ENCODE peak calls at places on chromosomes 11 and 22, in ten cellular contexts. E, W, C, V, G, X, T, O, S and Z are unnamed samples.

GRCh38 chr11:289145-289705 is 299 bp downstream of the PGGHG start:
- DNase-seq in E (no peak), W (no peak), C (no peak), V (no peak), G (no peak), X (no peak), T (no peak), O (no peak), S (no peak), Z (no peak)

GRCh38 chr11:115146425-115146824 is 357.8 kb downstream of the CADM1 start:
- DNase-seq in E (no peak), W (no peak), C (no peak), V (no peak), G (peak), X (no peak), T (no peak), O (no peak), S (no peak), Z (no peak)

GRCh38 chr22:44459041-44459440 is 39.0 kb downstream of the RTL6 start:
- DNase-seq in E (no peak), W (no peak), C (no peak), V (no peak), G (peak), X (no peak), T (no peak), O (no peak), S (no peak), Z (no peak)

GRCh38 chr22:42862045-42862734 is 5.1 kb upstream of the ARFGAP3 start:
- DNase-seq in E (no peak), W (peak), C (no peak), V (no peak), G (no peak), X (no peak), T (peak), O (no peak), S (peak), Z (peak)

GRCh38 chr11:128621491-128622136 is 34.3 kb upstream of the ETS1 start:
- DNase-seq in E (no peak), W (peak), C (peak), V (no peak), G (no peak), X (no peak), T (peak), O (no peak), S (peak), Z (peak)

GRCh38 chr11:77064648-77065217 is 2.0 kb upstream of the CAPN5 start:
- DNase-seq in E (no peak), W (no peak), C (no peak), V (no peak), G (no peak), X (no peak), T (no peak), O (no peak), S (no peak), Z (no peak)

GRCh38 chr11:81700061-81700460 is 1033.6 kb downstream of the FAM181B start:
- DNase-seq in E (no peak), W (no peak), C (no peak), V (no peak), G (no peak), X (no peak), T (no peak), O (no peak), S (no peak), Z (no peak)

GRCh38 chr11:2387266-2387982 is 10.3 kb downstream of the CD81 start:
- DNase-seq in E (peak), W (no peak), C (no peak), V (no peak), G (peak), X (no peak), T (no peak), O (no peak), S (no peak), Z (no peak)

GRCh38 chr11:130531061-130531460 is 82.6 kb downstream of the ADAMTS15 start:
- DNase-seq in E (no peak), W (no peak), C (no peak), V (no peak), G (no peak), X (no peak), T (no peak), O (peak), S (no peak), Z (no peak)

GRCh38 chr11:130124096-130124495 is 35.5 kb upstream of the ST14 start:
- DNase-seq in E (peak), W (peak), C (peak), V (peak), G (peak), X (no peak), T (peak), O (peak), S (peak), Z (peak)

GRCh38 chr11:131889760-131890620 is 519.6 kb downstream of the NTM start:
- DNase-seq in E (no peak), W (no peak), C (no peak), V (no peak), G (peak), X (no peak), T (no peak), O (no peak), S (no peak), Z (no peak)

GRCh38 chr11:10302294-10302743 is 2.6 kb upstream of the ADM start:
- DNase-seq in E (no peak), W (peak), C (no peak), V (no peak), G (no peak), X (no peak), T (no peak), O (peak), S (no peak), Z (peak)

GRCh38 chr11:58730507-58731089 is 1.1 kb downstream of the GLYAT start:
- DNase-seq in E (no peak), W (peak), C (no peak), V (no peak), G (no peak), X (no peak), T (no peak), O (no peak), S (no peak), Z (no peak)